ENCODE peak calls at places on chromosomes 12 and 14, in ten cellular contexts. One of them, this sample, is unnamed.

GRCh38 chr12:67663121-67663520 is 14.6 kb downstream of the DYRK2 start:
- DNase-seq in heart left ventricle: no peak
- DNase-seq in mesenchymal stem cell: peak; percentile 94
- DNase-seq in AG04450: peak; percentile 69
- DNase-seq in cardiac muscle cell: no peak
- DNase-seq in endothelial cell of umbilical vein: no peak
- DNase-seq in right lobe of liver: no peak
- DNase-seq in CD8-positive, alpha-beta T cell: no peak
- DNase-seq in lower lobe of right lung: no peak
- DNase-seq in HCT116: no peak
- DNase-seq in this sample: no peak

GRCh38 chr12:22299294-22299912 is 35.1 kb downstream of the ST8SIA1 start:
- DNase-seq in heart left ventricle: no peak
- DNase-seq in mesenchymal stem cell: peak; percentile 21
- DNase-seq in AG04450: no peak
- DNase-seq in cardiac muscle cell: no peak
- DNase-seq in endothelial cell of umbilical vein: no peak
- DNase-seq in right lobe of liver: no peak
- DNase-seq in CD8-positive, alpha-beta T cell: no peak
- DNase-seq in lower lobe of right lung: no peak
- DNase-seq in HCT116: no peak
- DNase-seq in this sample: no peak

GRCh38 chr14:85675957-85676356 is 146.0 kb downstream of the FLRT2 start:
- DNase-seq in heart left ventricle: no peak
- DNase-seq in mesenchymal stem cell: no peak
- DNase-seq in AG04450: no peak
- DNase-seq in cardiac muscle cell: no peak
- DNase-seq in endothelial cell of umbilical vein: no peak
- DNase-seq in right lobe of liver: no peak
- DNase-seq in CD8-positive, alpha-beta T cell: no peak
- DNase-seq in lower lobe of right lung: no peak
- DNase-seq in HCT116: no peak
- DNase-seq in this sample: no peak

GRCh38 chr12:113422030-113422900 is at the start of gene SDSL:
- DNase-seq in heart left ventricle: peak; percentile 71
- DNase-seq in mesenchymal stem cell: peak; percentile 86
- DNase-seq in AG04450: peak; percentile 65
- DNase-seq in cardiac muscle cell: peak; percentile 60
- DNase-seq in endothelial cell of umbilical vein: peak; percentile 58
- DNase-seq in right lobe of liver: peak; percentile 85
- DNase-seq in CD8-positive, alpha-beta T cell: no peak
- DNase-seq in lower lobe of right lung: peak; percentile 85
- DNase-seq in HCT116: peak; percentile 48
- DNase-seq in this sample: peak; percentile 88

GRCh38 chr12:116346751-116347150 is 69.3 kb upstream of the MED13L start:
- DNase-seq in heart left ventricle: no peak
- DNase-seq in mesenchymal stem cell: peak; percentile 81
- DNase-seq in AG04450: peak; percentile 76
- DNase-seq in cardiac muscle cell: no peak
- DNase-seq in endothelial cell of umbilical vein: peak; percentile 88
- DNase-seq in right lobe of liver: no peak
- DNase-seq in CD8-positive, alpha-beta T cell: no peak
- DNase-seq in lower lobe of right lung: no peak
- DNase-seq in HCT116: no peak
- DNase-seq in this sample: no peak

GRCh38 chr12:88400302-88400701 is 180.0 kb downstream of the KITLG start:
- DNase-seq in heart left ventricle: no peak
- DNase-seq in mesenchymal stem cell: no peak
- DNase-seq in AG04450: no peak
- DNase-seq in cardiac muscle cell: no peak
- DNase-seq in endothelial cell of umbilical vein: no peak
- DNase-seq in right lobe of liver: no peak
- DNase-seq in CD8-positive, alpha-beta T cell: no peak
- DNase-seq in lower lobe of right lung: no peak
- DNase-seq in HCT116: no peak
- DNase-seq in this sample: no peak

GRCh38 chr12:115185529-115185928 is 501.6 kb upstream of the TBX3 start:
- DNase-seq in heart left ventricle: no peak
- DNase-seq in mesenchymal stem cell: peak; percentile 68
- DNase-seq in AG04450: no peak
- DNase-seq in cardiac muscle cell: no peak
- DNase-seq in endothelial cell of umbilical vein: no peak
- DNase-seq in right lobe of liver: no peak
- DNase-seq in CD8-positive, alpha-beta T cell: no peak
- DNase-seq in lower lobe of right lung: no peak
- DNase-seq in HCT116: no peak
- DNase-seq in this sample: no peak

GRCh38 chr14:58942516-58942915 is 246.0 kb upstream of the DAAM1 start:
- DNase-seq in heart left ventricle: no peak
- DNase-seq in mesenchymal stem cell: peak; percentile 83
- DNase-seq in AG04450: no peak
- DNase-seq in cardiac muscle cell: peak; percentile 52
- DNase-seq in endothelial cell of umbilical vein: no peak
- DNase-seq in right lobe of liver: no peak
- DNase-seq in CD8-positive, alpha-beta T cell: no peak
- DNase-seq in lower lobe of right lung: no peak
- DNase-seq in HCT116: no peak
- DNase-seq in this sample: no peak

GRCh38 chr12:111268738-111269572 is 99.9 kb downstream of the PHETA1 start:
- DNase-seq in heart left ventricle: no peak
- DNase-seq in mesenchymal stem cell: no peak
- DNase-seq in AG04450: no peak
- DNase-seq in cardiac muscle cell: no peak
- DNase-seq in endothelial cell of umbilical vein: no peak
- DNase-seq in right lobe of liver: no peak
- DNase-seq in CD8-positive, alpha-beta T cell: peak; percentile 1
- DNase-seq in lower lobe of right lung: no peak
- DNase-seq in HCT116: peak; percentile 6
- DNase-seq in this sample: no peak

GRCh38 chr14:38080696-38081095 is 127.0 kb upstream of the SSTR1 start:
- DNase-seq in heart left ventricle: no peak
- DNase-seq in mesenchymal stem cell: no peak
- DNase-seq in AG04450: no peak
- DNase-seq in cardiac muscle cell: no peak
- DNase-seq in endothelial cell of umbilical vein: no peak
- DNase-seq in right lobe of liver: no peak
- DNase-seq in CD8-positive, alpha-beta T cell: no peak
- DNase-seq in lower lobe of right lung: no peak
- DNase-seq in HCT116: no peak
- DNase-seq in this sample: no peak

GRCh38 chr14:59363545-59364226 is 101.5 kb downstream of the GPR135 start:
- DNase-seq in heart left ventricle: no peak
- DNase-seq in mesenchymal stem cell: no peak
- DNase-seq in AG04450: no peak
- DNase-seq in cardiac muscle cell: no peak
- DNase-seq in endothelial cell of umbilical vein: peak; percentile 74
- DNase-seq in right lobe of liver: no peak
- DNase-seq in CD8-positive, alpha-beta T cell: no peak
- DNase-seq in lower lobe of right lung: no peak
- DNase-seq in HCT116: no peak
- DNase-seq in this sample: no peak

GRCh38 chr12:90945070-90945649 is 9.8 kb downstream of the CCER1 start:
- DNase-seq in heart left ventricle: no peak
- DNase-seq in mesenchymal stem cell: peak; percentile 47
- DNase-seq in AG04450: no peak
- DNase-seq in cardiac muscle cell: peak; percentile 48
- DNase-seq in endothelial cell of umbilical vein: peak; percentile 24
- DNase-seq in right lobe of liver: no peak
- DNase-seq in CD8-positive, alpha-beta T cell: no peak
- DNase-seq in lower lobe of right lung: no peak
- DNase-seq in HCT116: peak; percentile 21
- DNase-seq in this sample: no peak

GRCh38 chr12:9687228-9687627 is 17.7 kb downstream of the CLEC2D start:
- DNase-seq in heart left ventricle: no peak
- DNase-seq in mesenchymal stem cell: no peak
- DNase-seq in AG04450: no peak
- DNase-seq in cardiac muscle cell: no peak
- DNase-seq in endothelial cell of umbilical vein: no peak
- DNase-seq in right lobe of liver: no peak
- DNase-seq in CD8-positive, alpha-beta T cell: no peak
- DNase-seq in lower lobe of right lung: no peak
- DNase-seq in HCT116: peak; percentile 24
- DNase-seq in this sample: no peak

GRCh38 chr14:81797246-81797645 is 263.6 kb upstream of the SEL1L start:
- DNase-seq in heart left ventricle: no peak
- DNase-seq in mesenchymal stem cell: no peak
- DNase-seq in AG04450: no peak
- DNase-seq in cardiac muscle cell: no peak
- DNase-seq in endothelial cell of umbilical vein: no peak
- DNase-seq in right lobe of liver: no peak
- DNase-seq in CD8-positive, alpha-beta T cell: no peak
- DNase-seq in lower lobe of right lung: no peak
- DNase-seq in HCT116: no peak
- DNase-seq in this sample: no peak

GRCh38 chr14:91154851-91155625 is 41.2 kb downstream of the DGLUCY start:
- DNase-seq in heart left ventricle: no peak
- DNase-seq in mesenchymal stem cell: peak; percentile 84
- DNase-seq in AG04450: peak; percentile 20
- DNase-seq in cardiac muscle cell: peak; percentile 53
- DNase-seq in endothelial cell of umbilical vein: peak; percentile 88
- DNase-seq in right lobe of liver: no peak
- DNase-seq in CD8-positive, alpha-beta T cell: peak; percentile 19
- DNase-seq in lower lobe of right lung: no peak
- DNase-seq in HCT116: peak; percentile 29
- DNase-seq in this sample: no peak

GRCh38 chr14:65156568-65157366 is 54.5 kb upstream of the MAX start:
- DNase-seq in heart left ventricle: peak; percentile 65
- DNase-seq in mesenchymal stem cell: peak; percentile 46
- DNase-seq in AG04450: peak; percentile 34
- DNase-seq in cardiac muscle cell: no peak
- DNase-seq in endothelial cell of umbilical vein: no peak
- DNase-seq in right lobe of liver: no peak
- DNase-seq in CD8-positive, alpha-beta T cell: no peak
- DNase-seq in lower lobe of right lung: peak; percentile 54
- DNase-seq in HCT116: no peak
- DNase-seq in this sample: peak; percentile 72
- H3K27ac ChIP-seq in heart left ventricle: peak overlapping the region; percentile 40
- H3K27ac ChIP-seq in mesenchymal stem cell: no peak overlapping the region
- H3K27ac ChIP-seq in AG04450: peak overlapping the region; percentile 65
- H3K27ac ChIP-seq in cardiac muscle cell: no peak overlapping the region
- H3K27ac ChIP-seq in endothelial cell of umbilical vein: no peak overlapping the region
- H3K27ac ChIP-seq in right lobe of liver: no peak overlapping the region
- H3K27ac ChIP-seq in CD8-positive, alpha-beta T cell: no peak overlapping the region
- H3K27ac ChIP-seq in lower lobe of right lung: peak overlapping the region; percentile 87
- H3K27ac ChIP-seq in HCT116: no peak overlapping the region
- H3K27ac ChIP-seq in this sample: peak overlapping the region; percentile 89

GRCh38 chr12:34218193-34219045 is 196.1 kb downstream of the ALG10 start:
- DNase-seq in heart left ventricle: no peak
- DNase-seq in mesenchymal stem cell: peak; percentile 1
- DNase-seq in AG04450: no peak
- DNase-seq in cardiac muscle cell: no peak
- DNase-seq in endothelial cell of umbilical vein: peak; percentile 55
- DNase-seq in right lobe of liver: peak; percentile 66
- DNase-seq in CD8-positive, alpha-beta T cell: peak; percentile 43
- DNase-seq in lower lobe of right lung: peak; percentile 69
- DNase-seq in HCT116: peak; percentile 52
- DNase-seq in this sample: peak; percentile 78
- H3K4me3 ChIP-seq in heart left ventricle: peak overlapping the region; percentile 63
- H3K4me3 ChIP-seq in mesenchymal stem cell: no peak overlapping the region
- H3K4me3 ChIP-seq in AG04450: no peak overlapping the region
- H3K4me3 ChIP-seq in cardiac muscle cell: no peak overlapping the region
- H3K4me3 ChIP-seq in endothelial cell of umbilical vein: no peak overlapping the region
- H3K4me3 ChIP-seq in right lobe of liver: peak overlapping the region; percentile 52
- H3K4me3 ChIP-seq in CD8-positive, alpha-beta T cell: peak overlapping the region; percentile 48
- H3K4me3 ChIP-seq in lower lobe of right lung: peak overlapping the region; percentile 58
- H3K4me3 ChIP-seq in HCT116: no peak overlapping the region
- H3K4me3 ChIP-seq in this sample: peak overlapping the region; percentile 54

GRCh38 chr12:92114834-92115233 is 30.8 kb downstream of the BTG1 start:
- DNase-seq in heart left ventricle: no peak
- DNase-seq in mesenchymal stem cell: no peak
- DNase-seq in AG04450: no peak
- DNase-seq in cardiac muscle cell: no peak
- DNase-seq in endothelial cell of umbilical vein: no peak
- DNase-seq in right lobe of liver: no peak
- DNase-seq in CD8-positive, alpha-beta T cell: no peak
- DNase-seq in lower lobe of right lung: no peak
- DNase-seq in HCT116: no peak
- DNase-seq in this sample: no peak
- H3K27ac ChIP-seq in heart left ventricle: no peak overlapping the region
- H3K27ac ChIP-seq in mesenchymal stem cell: no peak overlapping the region
- H3K27ac ChIP-seq in AG04450: no peak overlapping the region
- H3K27ac ChIP-seq in cardiac muscle cell: no peak overlapping the region
- H3K27ac ChIP-seq in endothelial cell of umbilical vein: no peak overlapping the region
- H3K27ac ChIP-seq in right lobe of liver: no peak overlapping the region
- H3K27ac ChIP-seq in CD8-positive, alpha-beta T cell: no peak overlapping the region
- H3K27ac ChIP-seq in lower lobe of right lung: no peak overlapping the region
- H3K27ac ChIP-seq in HCT116: no peak overlapping the region
- H3K27ac ChIP-seq in this sample: no peak overlapping the region

GRCh38 chr12:27524839-27525238 is 833 bp downstream of the PPFIBP1 start:
- DNase-seq in heart left ventricle: no peak
- DNase-seq in mesenchymal stem cell: peak; percentile 65
- DNase-seq in AG04450: no peak
- DNase-seq in cardiac muscle cell: no peak
- DNase-seq in endothelial cell of umbilical vein: peak; percentile 69
- DNase-seq in right lobe of liver: no peak
- DNase-seq in CD8-positive, alpha-beta T cell: no peak
- DNase-seq in lower lobe of right lung: no peak
- DNase-seq in HCT116: no peak
- DNase-seq in this sample: no peak

GRCh38 chr12:27523642-27524488 is at the start of gene PPFIBP1:
- DNase-seq in heart left ventricle: peak; percentile 99
- DNase-seq in mesenchymal stem cell: peak; percentile 99
- DNase-seq in AG04450: peak; percentile 94
- DNase-seq in cardiac muscle cell: peak; percentile 97
- DNase-seq in endothelial cell of umbilical vein: peak; percentile 99
- DNase-seq in right lobe of liver: peak; percentile 99
- DNase-seq in CD8-positive, alpha-beta T cell: peak; percentile 97
- DNase-seq in lower lobe of right lung: peak; percentile 97
- DNase-seq in HCT116: peak; percentile 95
- DNase-seq in this sample: peak; percentile 99

GRCh38 chr12:27524489-27524835 is 456 bp downstream of the PPFIBP1 start:
- DNase-seq in heart left ventricle: no peak
- DNase-seq in mesenchymal stem cell: no peak
- DNase-seq in AG04450: no peak
- DNase-seq in cardiac muscle cell: no peak
- DNase-seq in endothelial cell of umbilical vein: no peak
- DNase-seq in right lobe of liver: no peak
- DNase-seq in CD8-positive, alpha-beta T cell: no peak
- DNase-seq in lower lobe of right lung: no peak
- DNase-seq in HCT116: no peak
- DNase-seq in this sample: no peak

GRCh38 chr12:27523305-27523641 is 733 bp upstream of the PPFIBP1 start:
- DNase-seq in heart left ventricle: no peak
- DNase-seq in mesenchymal stem cell: no peak
- DNase-seq in AG04450: no peak
- DNase-seq in cardiac muscle cell: no peak
- DNase-seq in endothelial cell of umbilical vein: no peak
- DNase-seq in right lobe of liver: no peak
- DNase-seq in CD8-positive, alpha-beta T cell: no peak
- DNase-seq in lower lobe of right lung: no peak
- DNase-seq in HCT116: no peak
- DNase-seq in this sample: no peak

DNA sequence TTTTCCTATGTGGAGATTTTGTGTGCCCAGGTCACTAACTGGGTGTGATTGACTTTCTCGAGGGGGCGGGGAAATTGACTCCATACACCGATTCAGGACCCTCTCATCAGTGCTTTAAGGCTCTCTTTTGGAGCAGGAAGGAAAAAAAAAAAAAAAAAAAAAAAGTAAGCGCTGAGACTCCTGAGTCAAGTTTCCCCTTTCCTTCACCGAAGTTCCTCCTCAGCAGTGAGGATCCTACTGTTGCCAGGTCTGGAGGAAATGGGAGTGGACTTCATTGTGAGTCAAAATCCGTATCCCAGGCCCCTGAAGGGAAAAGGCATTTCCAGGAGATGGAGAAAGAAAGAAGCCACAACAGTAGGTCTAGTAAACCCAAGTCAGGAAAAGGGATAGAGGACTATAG is 1.4 kb downstream of the PPFIBP1 start:
- DNase-seq in heart left ventricle: no peak
- DNase-seq in mesenchymal stem cell: peak; percentile 72
- DNase-seq in AG04450: no peak
- DNase-seq in cardiac muscle cell: no peak
- DNase-seq in endothelial cell of umbilical vein: peak; percentile 88
- DNase-seq in right lobe of liver: no peak
- DNase-seq in CD8-positive, alpha-beta T cell: no peak
- DNase-seq in lower lobe of right lung: no peak
- DNase-seq in HCT116: no peak
- DNase-seq in this sample: no peak
- H3K4me3 ChIP-seq in heart left ventricle: peak overlapping the region; percentile 91
- H3K4me3 ChIP-seq in mesenchymal stem cell: no peak overlapping the region
- H3K4me3 ChIP-seq in AG04450: peak overlapping the region; percentile 84
- H3K4me3 ChIP-seq in cardiac muscle cell: peak overlapping the region; percentile 72
- H3K4me3 ChIP-seq in endothelial cell of umbilical vein: peak overlapping the region; percentile 95
- H3K4me3 ChIP-seq in right lobe of liver: peak overlapping the region; percentile 72
- H3K4me3 ChIP-seq in CD8-positive, alpha-beta T cell: no peak overlapping the region
- H3K4me3 ChIP-seq in lower lobe of right lung: peak overlapping the region; percentile 92
- H3K4me3 ChIP-seq in HCT116: peak overlapping the region; percentile 61
- H3K4me3 ChIP-seq in this sample: peak overlapping the region; percentile 81